ENCODE peak calls at places on chromosomes 7 and 10, in five cellular contexts. O is SK-N-SH, N is HCT116, L is GM12878, P is HepG2. K is an unnamed sample.

GRCh38 chr7:14717711-14718304 is 184.7 kb downstream of the DGKB start:
- DNase-seq in O (peak; percentile 40), N (no peak), L (no peak), P (no peak), K (peak; percentile 22)

GRCh38 chr7:35032166-35032565 is 5.1 kb downstream of the DPY19L1 start:
- DNase-seq in O (no peak), N (no peak), L (no peak), P (peak; percentile 58), K (no peak)

GRCh38 chr7:137687556-137688280 is 159.1 kb downstream of the DGKI start:
- DNase-seq in O (no peak), N (no peak), L (no peak), P (no peak), K (no peak)

GRCh38 chr7:2729043-2729892 is 41.3 kb downstream of the AMZ1 start:
- DNase-seq in O (no peak), N (no peak), L (no peak), P (no peak), K (no peak)

GRCh38 chr7:101436226-101436745 is 73.6 kb downstream of the COL26A1 start:
- DNase-seq in O (no peak), N (no peak), L (no peak), P (no peak), K (no peak)

GRCh38 chr10:43137701-43137970 is 609 bp upstream of the CSGALNACT2 start:
- DNase-seq in O (peak; percentile 85), N (no peak), L (no peak), P (peak; percentile 18), K (peak; percentile 79)

GRCh38 chr7:20064974-20065862 is 152.0 kb downstream of the MACC1 start:
- DNase-seq in O (no peak), N (peak; percentile 18), L (peak; percentile 57), P (no peak), K (no peak)

GRCh38 chr7:88109612-88110011 is 110.2 kb downstream of the SRI start:
- DNase-seq in O (no peak), N (no peak), L (no peak), P (no peak), K (no peak)

GRCh38 chr7:157475095-157475494 is 138.3 kb downstream of the DNAJB6 start:
- DNase-seq in O (no peak), N (no peak), L (no peak), P (no peak), K (no peak)

GRCh38 chr7:97018775-97019535 is 5.7 kb downstream of the DLX5 start:
- DNase-seq in O (no peak), N (no peak), L (no peak), P (no peak), K (no peak)

GRCh38 chr7:18064242-18064838 is 36.7 kb upstream of the PRPS1L1 start:
- DNase-seq in O (peak; percentile 26), N (no peak), L (no peak), P (peak; percentile 15), K (no peak)

GRCh38 chr10:63901228-63901627 is 380.0 kb downstream of the REEP3 start:
- DNase-seq in O (no peak), N (no peak), L (no peak), P (no peak), K (no peak)

GRCh38 chr10:127345231-127345965 is 149.0 kb upstream of the INSYN2A start:
- DNase-seq in O (no peak), N (no peak), L (no peak), P (no peak), K (no peak)

GRCh38 chr7:4189151-4189570 is 492.9 kb upstream of the FOXK1 start:
- DNase-seq in O (peak; percentile 89), N (no peak), L (no peak), P (no peak), K (peak; percentile 93)

GRCh38 chr10:34180749-34181148 is 634.3 kb downstream of the PARD3 start:
- DNase-seq in O (no peak), N (no peak), L (no peak), P (no peak), K (no peak)

GRCh38 chr7:3037259-3037658 is 6.4 kb downstream of the CARD11 start:
- DNase-seq in O (no peak), N (no peak), L (no peak), P (no peak), K (no peak)

GRCh38 chr7:47479821-47480575 is 101.9 kb downstream of the TNS3 start:
- DNase-seq in O (no peak), N (no peak), L (no peak), P (no peak), K (no peak)

GRCh38 chr10:30818010-30818660 is 188.6 kb upstream of the LYZL2 start:
- DNase-seq in O (peak; percentile 42), N (no peak), L (no peak), P (no peak), K (no peak)

GRCh38 chr7:2872296-2872874 is 28.3 kb upstream of the GNA12 start:
- DNase-seq in O (peak; percentile 61), N (no peak), L (no peak), P (no peak), K (no peak)

GRCh38 chr7:151687523-151688235 is 168.0 kb upstream of the RHEB start:
- DNase-seq in O (peak; percentile 61), N (peak; percentile 92), L (no peak), P (peak; percentile 58), K (peak; percentile 84)

GRCh38 chr10:119208553-119208940 is 1.2 kb downstream of the GRK5 start:
- DNase-seq in O (no peak), N (no peak), L (no peak), P (no peak), K (no peak)

GRCh38 chr10:106525871-106526270 is 638.6 kb downstream of the SORCS1 start:
- DNase-seq in O (no peak), N (no peak), L (no peak), P (no peak), K (no peak)

GRCh38 chr7:29269941-29270340 is 75.4 kb downstream of the CHN2 start:
- DNase-seq in O (no peak), N (no peak), L (no peak), P (no peak), K (no peak)

GRCh38 chr10:58697691-58698090 is 185.0 kb downstream of the BICC1 start:
- DNase-seq in O (no peak), N (no peak), L (no peak), P (no peak), K (no peak)

GRCh38 chr7:127251458-127252379 is 1.0 kb downstream of the GRM8 start:
- DNase-seq in O (peak; percentile 70), N (no peak), L (no peak), P (no peak), K (no peak)

GRCh38 chr7:134318443-134318842 is 1.7 kb upstream of the SLC35B4 start:
- DNase-seq in O (peak; percentile 31), N (no peak), L (no peak), P (no peak), K (no peak)

GRCh38 chr10:90751107-90751997 is 106.5 kb downstream of the HTR7 start:
- DNase-seq in O (peak; percentile 54), N (peak; percentile 45), L (peak; percentile 27), P (peak; percentile 49), K (peak; percentile 77)

GRCh38 chr10:5575482-5576153 is 50.9 kb downstream of the CALML3 start:
- DNase-seq in O (no peak), N (no peak), L (no peak), P (no peak), K (no peak)
- TF ChIP-seq JUND in O (no peak), N (no peak), L (no peak), P (no peak), K (no peak)

DNA sequence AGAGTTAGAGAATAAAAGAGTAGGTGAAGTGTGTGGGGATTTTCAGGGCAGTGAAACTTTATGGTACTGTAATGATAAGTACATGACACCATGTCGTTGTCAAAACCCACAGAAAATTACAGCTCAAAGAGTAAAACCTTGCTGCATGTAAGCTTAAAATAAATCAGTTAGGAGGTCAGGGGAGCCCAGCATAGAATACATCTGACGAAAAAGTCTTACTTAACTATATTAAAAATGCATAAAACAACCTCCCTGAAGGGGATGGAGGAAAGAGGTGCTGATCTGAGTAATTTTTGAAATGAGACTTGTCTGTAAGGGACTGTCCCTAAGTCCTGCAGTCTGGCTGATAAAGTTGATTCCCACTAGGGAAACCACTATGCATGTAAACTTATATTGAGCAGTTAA is 49.8 kb upstream of the AKR1E2 start:
- DNase-seq in O (no peak), N (no peak), L (no peak), P (no peak), K (no peak)
- TF ChIP-seq JUND in O (no peak), N (no peak), L (no peak), P (no peak), K (no peak)

GRCh38 chr10:89515031-89515841 is 20.2 kb downstream of the SLC16A12 start:
- DNase-seq in O (no peak), N (no peak), L (no peak), P (no peak), K (no peak)
- TF ChIP-seq JUND in O (peak; percentile 74), N (no peak), L (no peak), P (no peak), K (no peak)

DNA sequence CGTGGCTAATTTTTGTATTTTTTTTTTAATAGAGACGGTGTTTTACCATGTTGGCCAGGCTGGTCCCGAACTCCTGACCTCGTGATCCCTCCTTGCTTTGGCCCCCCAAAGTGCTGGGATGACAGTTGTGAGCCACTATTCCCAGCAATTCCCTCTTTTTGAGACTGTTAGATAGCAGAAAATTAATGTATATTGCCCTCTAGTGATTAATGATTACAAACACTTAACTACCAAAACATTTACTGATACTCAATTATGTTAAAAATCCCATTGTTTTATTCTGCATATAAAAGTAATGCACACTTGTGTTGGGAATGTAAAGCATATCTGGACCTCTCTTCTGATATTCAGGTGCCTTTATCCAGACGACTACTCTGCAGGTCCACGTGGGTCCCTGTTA is 41.2 kb upstream of the COBL start:
- DNase-seq in O (no peak), N (no peak), L (no peak), P (no peak), K (no peak)
- TF ChIP-seq JUND in O (no peak), N (no peak), L (no peak), P (no peak), K (no peak)

GRCh38 chr10:28733647-28734046 is 56.3 kb downstream of the BAMBI start:
- DNase-seq in O (no peak), N (no peak), L (no peak), P (no peak), K (no peak)

GRCh38 chr10:28738200-28738599 is 60.9 kb downstream of the BAMBI start:
- DNase-seq in O (no peak), N (peak; percentile 8), L (no peak), P (no peak), K (no peak)

GRCh38 chr10:28733245-28733644 is 55.9 kb downstream of the BAMBI start:
- DNase-seq in O (no peak), N (no peak), L (no peak), P (no peak), K (no peak)

GRCh38 chr10:28734940-28735759 is 57.8 kb downstream of the BAMBI start:
- DNase-seq in O (peak; percentile 9), N (peak; percentile 16), L (no peak), P (peak; percentile 95), K (no peak)

GRCh38 chr10:28737096-28737495 is 59.8 kb downstream of the BAMBI start:
- DNase-seq in O (no peak), N (no peak), L (no peak), P (no peak), K (no peak)
- TF ChIP-seq JUND in O (no peak), N (no peak), L (no peak), P (no peak), K (no peak)

K was measured in T47D.